ENCODE peak calls at places on chromosomes 7 and 10, in nine cellular contexts. H is kidney epithelial cell, S is hepatocyte, P is GM10248, W is neural crest cell, X is fibroblast of lung, M is right atrium auricular region, C is GM12864, N is H9. Z is an unnamed sample.

GRCh38 chr7:141710301-141710700 is 2.1 kb downstream of the WEE2 start:
- DNase-seq in H (no peak), S (no peak), P (no peak), W (no peak), X (no peak), M (no peak), C (no peak), N (no peak), Z (no peak)

GRCh38 chr7:102119213-102119651 is 167.4 kb upstream of the SH2B2 start:
- DNase-seq in H (no peak), S (no peak), P (no peak), W (no peak), X (peak), M (no peak), C (no peak), N (no peak), Z (no peak)

GRCh38 chr10:70672165-70672992 is at the start of gene ADAMTS14:
- DNase-seq in H (no peak), S (peak), P (no peak), W (peak), X (peak), M (no peak), C (no peak), N (peak), Z (no peak)

GRCh38 chr10:24790073-24790472 is 66.4 kb upstream of the ARHGAP21 start:
- DNase-seq in H (no peak), S (no peak), P (no peak), W (no peak), X (no peak), M (no peak), C (no peak), N (no peak), Z (no peak)

GRCh38 chr7:21605008-21605407 is 62.2 kb downstream of the DNAH11 start:
- DNase-seq in H (no peak), S (no peak), P (no peak), W (no peak), X (no peak), M (no peak), C (no peak), N (no peak), Z (no peak)

GRCh38 chr10:130491698-130492050 is 355.5 kb downstream of the GLRX3 start:
- DNase-seq in H (no peak), S (no peak), P (no peak), W (no peak), X (no peak), M (no peak), C (no peak), N (no peak), Z (no peak)

GRCh38 chr7:111063166-111063565 is 27.8 kb upstream of the LRRN3 start:
- DNase-seq in H (no peak), S (no peak), P (no peak), W (no peak), X (no peak), M (no peak), C (no peak), N (no peak), Z (no peak)

GRCh38 chr10:45427305-45427955 is 53.4 kb downstream of the ALOX5 start:
- DNase-seq in H (no peak), S (no peak), P (no peak), W (no peak), X (no peak), M (no peak), C (no peak), N (no peak), Z (no peak)

GRCh38 chr10:69022611-69023010 is 34.0 kb downstream of the KIFBP start:
- DNase-seq in H (no peak), S (no peak), P (no peak), W (no peak), X (no peak), M (no peak), C (no peak), N (no peak), Z (no peak)

GRCh38 chr10:62082729-62083412 is 181.4 kb downstream of the ARID5B start:
- DNase-seq in H (no peak), S (no peak), P (no peak), W (no peak), X (peak), M (no peak), C (peak), N (no peak), Z (no peak)

GRCh38 chr10:68001539-68001938 is 73.5 kb downstream of the HERC4 start:
- DNase-seq in H (no peak), S (no peak), P (no peak), W (no peak), X (no peak), M (no peak), C (no peak), N (no peak), Z (no peak)

GRCh38 chr10:17430647-17431355 is 23.6 kb downstream of the ST8SIA6 start:
- DNase-seq in H (peak), S (peak), P (peak), W (peak), X (peak), M (peak), C (no peak), N (peak), Z (no peak)

GRCh38 chr7:31835471-31835870 is 148.5 kb downstream of the PPP1R17 start:
- DNase-seq in H (no peak), S (no peak), P (no peak), W (no peak), X (no peak), M (no peak), C (no peak), N (no peak), Z (no peak)

GRCh38 chr7:102387064-102387463 is 9.1 kb upstream of the PRKRIP1 start:
- DNase-seq in H (no peak), S (no peak), P (no peak), W (no peak), X (no peak), M (no peak), C (no peak), N (no peak), Z (no peak)

GRCh38 chr10:49484501-49485230 is 54.3 kb downstream of the ERCC6 start:
- DNase-seq in H (no peak), S (no peak), P (no peak), W (no peak), X (peak), M (no peak), C (no peak), N (no peak), Z (no peak)

GRCh38 chr7:28102778-28103177 is 77.8 kb downstream of the JAZF1 start:
- DNase-seq in H (no peak), S (peak), P (no peak), W (no peak), X (peak), M (no peak), C (no peak), N (no peak), Z (no peak)

GRCh38 chr7:71633571-71634008 is 501.6 kb downstream of the GALNT17 start:
- DNase-seq in H (peak), S (peak), P (no peak), W (no peak), X (peak), M (no peak), C (no peak), N (peak), Z (peak)

GRCh38 chr10:28681928-28682750 is 4.8 kb downstream of the BAMBI start:
- DNase-seq in H (no peak), S (no peak), P (no peak), W (no peak), X (no peak), M (peak), C (no peak), N (no peak), Z (no peak)

GRCh38 chr10:72175166-72175565 is 40.6 kb upstream of the ANAPC16 start:
- DNase-seq in H (no peak), S (no peak), P (no peak), W (no peak), X (peak), M (no peak), C (peak), N (no peak), Z (no peak)

GRCh38 chr7:150373049-150373801 is 4.6 kb downstream of the REPIN1 start:
- DNase-seq in H (no peak), S (no peak), P (no peak), W (no peak), X (no peak), M (no peak), C (no peak), N (peak), Z (no peak)

GRCh38 chr7:100101016-100101862 is at the start of the genes AP4M1 and MCM7:
- DNase-seq in H (peak), S (peak), P (peak), W (peak), X (peak), M (peak), C (peak), N (peak), Z (peak)
- TF ChIP-seq CTCF in H (no peak), S (no peak), P (no peak), W (no peak), X (no peak), M (no peak), C (no peak), N (no peak), Z (no peak)

DNA sequence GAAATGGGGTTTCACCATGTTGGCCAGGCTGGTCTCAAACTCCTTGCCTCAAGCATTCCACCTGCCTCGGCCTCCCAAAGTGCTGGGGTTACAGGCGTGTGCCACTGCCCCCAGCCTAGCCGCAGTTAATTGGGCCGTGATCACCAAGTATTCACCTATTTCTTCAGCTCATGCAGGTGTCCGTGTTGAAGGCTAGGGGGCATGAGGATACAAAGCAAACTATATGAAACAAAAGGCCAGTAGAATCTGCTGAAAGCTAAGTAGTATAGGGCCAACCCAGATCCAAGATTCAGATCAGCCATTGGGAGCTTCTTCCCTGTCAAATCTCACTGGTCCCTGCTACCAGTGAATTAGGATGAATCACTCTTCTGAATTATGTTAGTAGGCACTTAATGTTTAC is 73.4 kb downstream of the LRRC4 start:
- DNase-seq in H (no peak), S (no peak), P (no peak), W (no peak), X (no peak), M (no peak), C (no peak), N (no peak), Z (no peak)
- TF ChIP-seq CTCF in H (no peak), S (no peak), P (no peak), W (no peak), X (no peak), M (no peak), C (no peak), N (peak), Z (no peak)

DNA sequence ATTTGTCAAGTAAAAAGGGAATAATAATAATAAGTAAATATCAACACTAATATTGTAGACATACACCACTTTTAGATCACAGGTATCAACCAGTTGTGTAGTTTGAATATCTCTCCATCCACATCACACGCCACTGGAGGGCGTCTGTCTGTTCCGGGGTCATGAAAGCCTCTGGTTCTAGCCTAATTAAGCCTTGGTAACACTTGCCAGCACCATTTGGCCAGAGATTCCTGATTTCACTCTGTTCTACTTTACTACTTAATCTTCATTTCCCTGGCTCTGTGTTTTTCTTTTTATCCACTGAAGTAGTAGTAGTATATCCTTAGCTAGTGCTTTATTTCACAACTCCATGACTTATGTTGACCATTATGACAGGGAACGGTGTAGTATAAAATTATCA is 285.6 kb upstream of the POM121L12 start:
- DNase-seq in H (no peak), S (no peak), P (no peak), W (no peak), X (no peak), M (no peak), C (no peak), N (peak), Z (no peak)
- TF ChIP-seq CTCF in H (no peak), S (no peak), P (no peak), W (peak), X (no peak), M (no peak), C (no peak), N (peak), Z (peak)

GRCh38 chr10:60549686-60550085 is 160.0 kb upstream of the ANK3 start:
- DNase-seq in H (no peak), S (peak), P (no peak), W (no peak), X (no peak), M (no peak), C (no peak), N (no peak), Z (peak)
- TF ChIP-seq CTCF in H (peak), S (peak), P (no peak), W (peak), X (no peak), M (no peak), C (no peak), N (peak), Z (peak)

GRCh38 chr7:136877509-136877908 is 9.1 kb downstream of the CHRM2 start:
- DNase-seq in H (no peak), S (no peak), P (no peak), W (no peak), X (peak), M (no peak), C (no peak), N (no peak), Z (no peak)

GRCh38 chr7:136877990-136878389 is 9.5 kb downstream of the CHRM2 start:
- DNase-seq in H (no peak), S (no peak), P (no peak), W (no peak), X (no peak), M (no peak), C (no peak), N (no peak), Z (no peak)

GRCh38 chr7:136870799-136871487 is 2.5 kb downstream of the CHRM2 start:
- DNase-seq in H (no peak), S (peak), P (no peak), W (peak), X (peak), M (no peak), C (no peak), N (peak), Z (no peak)

GRCh38 chr7:136869991-136870798 is 1.7 kb downstream of the CHRM2 start:
- DNase-seq in H (no peak), S (peak), P (no peak), W (peak), X (peak), M (no peak), C (no peak), N (peak), Z (no peak)

GRCh38 chr7:136874393-136875032 is 6.1 kb downstream of the CHRM2 start:
- DNase-seq in H (no peak), S (peak), P (no peak), W (no peak), X (peak), M (no peak), C (no peak), N (no peak), Z (no peak)
- TF ChIP-seq CTCF in H (peak), S (peak), P (peak), W (peak), X (peak), M (no peak), C (peak), N (peak), Z (peak)